ENCODE peak calls at places on chromosome 22, in four cellular contexts. One of them, this sample, is unnamed.

GRCh38 chr22:48101704-48102103 is 1339.3 kb downstream of the TBC1D22A start:
- DNase-seq in A673: no peak
- DNase-seq in adrenal gland: peak
- DNase-seq in transverse colon: no peak
- DNase-seq in this sample: no peak

GRCh38 chr22:38724926-38725571 is 19.3 kb downstream of the GTPBP1 start:
- DNase-seq in adrenal gland: no peak
- DNase-seq in transverse colon: no peak
- DNase-seq in A673: peak
- DNase-seq in this sample: no peak

GRCh38 chr22:22855617-22856308 is 31.9 kb upstream of the IGLL5 start:
- DNase-seq in transverse colon: peak
- DNase-seq in adrenal gland: no peak
- DNase-seq in A673: peak
- DNase-seq in this sample: peak

GRCh38 chr22:46579751-46580449 is 40.3 kb upstream of the GRAMD4 start:
- DNase-seq in adrenal gland: no peak
- DNase-seq in transverse colon: no peak
- DNase-seq in A673: no peak
- DNase-seq in this sample: no peak

GRCh38 chr22:46983046-46983445 is 220.6 kb downstream of the TBC1D22A start:
- DNase-seq in adrenal gland: no peak
- DNase-seq in transverse colon: no peak
- DNase-seq in A673: no peak
- DNase-seq in this sample: no peak

GRCh38 chr22:23789638-23790037 is 2.9 kb downstream of the SMARCB1 start:
- DNase-seq in transverse colon: no peak
- DNase-seq in A673: no peak
- DNase-seq in adrenal gland: no peak
- DNase-seq in this sample: no peak

GRCh38 chr22:43953988-43954771 is 1.1 kb upstream of the SAMM50 start:
- DNase-seq in adrenal gland: no peak
- DNase-seq in transverse colon: no peak
- DNase-seq in A673: no peak
- DNase-seq in this sample: no peak

GRCh38 chr22:48135641-48136040 is 1373.2 kb downstream of the TBC1D22A start:
- DNase-seq in adrenal gland: no peak
- DNase-seq in A673: peak
- DNase-seq in transverse colon: no peak
- DNase-seq in this sample: no peak

GRCh38 chr22:19448076-19448607 is 631 bp upstream of the C22orf39 start:
- DNase-seq in adrenal gland: peak
- DNase-seq in A673: peak
- DNase-seq in transverse colon: peak
- DNase-seq in this sample: peak

GRCh38 chr22:36383110-36383581 is 4.6 kb downstream of the MYH9 start:
- DNase-seq in adrenal gland: no peak
- DNase-seq in transverse colon: peak
- DNase-seq in A673: no peak
- DNase-seq in this sample: no peak

GRCh38 chr22:41380993-41381328 is 781 bp upstream of the TEF start:
- DNase-seq in transverse colon: peak
- DNase-seq in adrenal gland: peak
- DNase-seq in A673: no peak
- DNase-seq in this sample: peak

GRCh38 chr22:46594947-46595298 is 25.3 kb upstream of the GRAMD4 start:
- DNase-seq in A673: no peak
- DNase-seq in adrenal gland: no peak
- DNase-seq in transverse colon: no peak
- DNase-seq in this sample: no peak

GRCh38 chr22:22397875-22398524 is 110.5 kb downstream of the ZNF280B start:
- DNase-seq in adrenal gland: no peak
- DNase-seq in transverse colon: no peak
- DNase-seq in A673: no peak
- DNase-seq in this sample: peak

GRCh38 chr22:37121887-37122591 is 12.5 kb upstream of the TMPRSS6 start:
- DNase-seq in transverse colon: peak
- DNase-seq in A673: no peak
- DNase-seq in adrenal gland: peak
- DNase-seq in this sample: no peak

GRCh38 chr22:47296405-47297260 is 534.2 kb downstream of the TBC1D22A start:
- DNase-seq in A673: no peak
- DNase-seq in adrenal gland: peak
- DNase-seq in transverse colon: no peak
- DNase-seq in this sample: no peak

GRCh38 chr22:44096736-44097135 is 72.6 kb downstream of the PARVB start:
- DNase-seq in adrenal gland: no peak
- DNase-seq in A673: no peak
- DNase-seq in transverse colon: no peak
- DNase-seq in this sample: no peak

GRCh38 chr22:22692707-22693530 is 48.5 kb downstream of the GGTLC2 start:
- DNase-seq in transverse colon: peak
- DNase-seq in A673: peak
- DNase-seq in adrenal gland: peak
- DNase-seq in this sample: peak

GRCh38 chr22:46119729-46120419 is 30.5 kb upstream of the PPARA start:
- DNase-seq in A673: no peak
- DNase-seq in transverse colon: no peak
- DNase-seq in adrenal gland: peak
- DNase-seq in this sample: peak

GRCh38 chr22:35684270-35684700 is 33.4 kb upstream of the APOL5 start:
- DNase-seq in A673: peak
- DNase-seq in transverse colon: no peak
- DNase-seq in adrenal gland: peak
- DNase-seq in this sample: peak

GRCh38 chr22:37254206-37254866 is 10.3 kb upstream of the RAC2 start:
- DNase-seq in adrenal gland: no peak
- DNase-seq in A673: peak
- DNase-seq in transverse colon: no peak
- DNase-seq in this sample: no peak

GRCh38 chr22:46287873-46288751 is 8.6 kb upstream of the GTSE1 start:
- DNase-seq in A673: no peak
- DNase-seq in transverse colon: peak
- DNase-seq in adrenal gland: peak
- DNase-seq in this sample: no peak

GRCh38 chr22:25364736-25365241 is 145.3 kb downstream of the CRYBB2 start:
- DNase-seq in adrenal gland: no peak
- DNase-seq in transverse colon: peak
- DNase-seq in A673: no peak
- DNase-seq in this sample: no peak

GRCh38 chr22:38353142-38353629 is 36.0 kb upstream of the CSNK1E start:
- DNase-seq in A673: peak
- DNase-seq in adrenal gland: peak
- DNase-seq in transverse colon: peak
- DNase-seq in this sample: peak

GRCh38 chr22:46577361-46578249 is 40.2 kb upstream of the CELSR1 start:
- DNase-seq in transverse colon: peak
- DNase-seq in A673: no peak
- DNase-seq in adrenal gland: no peak
- DNase-seq in this sample: no peak

GRCh38 chr22:45678961-45679912 is 7.6 kb downstream of the ATXN10 start:
- DNase-seq in A673: no peak
- DNase-seq in adrenal gland: no peak
- DNase-seq in transverse colon: no peak
- DNase-seq in this sample: no peak

GRCh38 chr22:22030493-22031182 is 48.1 kb upstream of the TOP3B start:
- DNase-seq in adrenal gland: peak
- DNase-seq in transverse colon: peak
- DNase-seq in A673: no peak
- DNase-seq in this sample: peak

DNA sequence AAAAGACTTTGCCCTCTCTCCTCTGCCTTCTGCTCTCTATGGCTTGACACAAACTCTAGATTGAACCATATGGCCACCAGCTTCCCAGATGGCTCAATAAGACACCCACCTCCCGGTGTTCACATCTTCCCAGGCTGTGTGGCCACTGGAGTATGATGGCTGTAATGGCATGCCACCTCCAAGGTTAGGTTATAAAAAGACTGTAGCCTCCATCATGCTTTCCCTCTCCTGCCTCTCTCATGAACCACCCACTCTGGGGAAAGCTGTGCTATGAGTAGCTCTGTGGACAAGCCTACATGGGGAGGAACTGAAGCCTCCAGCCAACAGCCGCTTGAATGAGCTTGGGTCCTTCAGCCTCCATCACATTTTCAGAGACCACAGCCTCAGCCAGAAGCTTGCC is 479.2 kb downstream of the MIAT start:
- DNase-seq in adrenal gland: no peak
- DNase-seq in transverse colon: no peak
- DNase-seq in A673: no peak
- DNase-seq in this sample: no peak
- H3K4me3 ChIP-seq in adrenal gland: no peak
- H3K4me3 ChIP-seq in transverse colon: no peak
- H3K4me3 ChIP-seq in A673: no peak
- H3K4me3 ChIP-seq in this sample: no peak

DNA sequence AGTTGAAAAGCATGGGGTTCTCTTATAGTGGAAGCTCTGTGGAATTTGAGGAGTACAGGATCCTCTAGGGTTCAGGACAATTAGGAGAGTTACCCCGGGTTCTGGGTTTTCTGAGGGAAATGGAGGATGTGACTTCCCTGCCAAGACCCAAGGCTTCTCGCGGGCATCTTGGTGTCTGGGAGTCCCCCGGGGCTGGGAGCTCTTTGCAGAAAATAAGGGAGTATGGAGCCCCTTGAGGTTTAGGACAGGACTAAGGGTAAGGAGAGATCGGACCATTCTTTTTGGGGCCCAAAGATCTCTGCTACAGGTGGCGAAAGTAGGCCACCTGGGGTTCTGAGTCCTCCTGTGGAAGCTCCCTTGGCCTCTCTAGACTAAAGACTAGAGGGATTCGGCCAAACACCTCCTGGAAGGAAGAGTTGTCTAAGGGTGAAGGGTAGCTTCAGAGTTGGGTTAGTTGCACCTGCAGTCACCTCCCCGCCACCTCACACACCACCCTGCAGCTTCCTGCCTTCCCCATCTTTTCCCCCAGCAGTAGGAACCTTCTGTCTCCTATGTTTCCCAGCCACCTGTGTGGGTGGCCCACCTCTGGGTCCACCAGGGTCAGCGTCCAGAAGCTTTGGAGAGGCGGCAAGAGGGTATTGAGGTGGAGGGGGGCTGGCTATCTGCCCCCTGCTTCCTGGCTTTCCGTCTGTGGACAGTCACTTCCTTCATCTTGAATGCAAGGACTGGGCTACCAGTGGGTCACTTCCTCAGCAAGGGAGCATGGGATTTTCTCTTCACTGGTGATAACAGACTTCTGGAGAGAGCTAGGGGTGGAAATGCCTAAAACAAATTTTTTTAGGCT is 907 bp downstream of the LIMK2 start:
- DNase-seq in adrenal gland: no peak
- DNase-seq in A673: peak
- DNase-seq in transverse colon: no peak
- DNase-seq in this sample: no peak
- H3K4me3 ChIP-seq in adrenal gland: peak
- H3K4me3 ChIP-seq in A673: peak
- H3K4me3 ChIP-seq in transverse colon: peak
- H3K4me3 ChIP-seq in this sample: peak

DNA sequence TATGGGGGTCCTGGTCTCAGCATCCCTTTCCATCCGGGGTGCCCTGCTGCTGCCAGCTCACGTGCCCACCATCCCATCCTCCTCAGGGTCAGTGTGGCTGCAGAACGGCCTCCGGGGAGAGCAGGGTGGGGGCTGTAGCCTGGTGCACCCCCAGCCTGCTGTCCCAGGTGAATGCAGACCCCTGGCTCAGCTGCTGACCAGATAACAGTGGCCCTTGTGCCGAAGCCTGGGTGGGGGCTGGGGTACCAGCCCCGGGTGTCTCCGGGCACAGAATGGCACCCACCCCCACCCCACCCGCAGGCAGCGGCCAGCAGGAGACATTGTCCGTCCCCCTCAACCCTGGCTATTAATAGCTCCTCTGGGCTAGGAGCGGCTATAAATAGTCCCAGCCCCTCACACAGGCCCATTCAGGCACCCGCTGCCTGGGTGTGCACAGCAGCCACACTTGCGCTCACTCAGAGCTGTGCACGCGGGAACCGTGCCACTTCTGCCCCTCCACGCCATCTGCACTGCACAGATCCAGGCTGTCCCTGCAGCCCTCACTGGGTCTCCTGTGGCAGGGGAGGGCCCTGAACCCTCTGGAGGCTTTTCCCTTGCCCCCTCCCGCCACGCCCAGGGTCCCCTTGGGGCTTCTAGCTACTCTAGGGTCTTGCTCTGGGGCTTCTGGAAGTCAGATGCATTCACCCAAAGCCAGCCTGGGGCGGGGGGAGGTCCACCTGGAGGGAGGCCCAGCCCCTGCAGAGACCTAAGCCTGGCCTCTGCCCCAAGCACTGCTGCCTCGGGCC is 18.7 kb downstream of the CRELD2 start:
- DNase-seq in A673: no peak
- DNase-seq in transverse colon: no peak
- DNase-seq in adrenal gland: no peak
- DNase-seq in this sample: peak
- H3K4me3 ChIP-seq in A673: no peak
- H3K4me3 ChIP-seq in transverse colon: no peak
- H3K4me3 ChIP-seq in adrenal gland: no peak
- H3K4me3 ChIP-seq in this sample: peak

GRCh38 chr22:29204617-29205183 is 996 bp upstream of the EMID1 start:
- DNase-seq in adrenal gland: no peak
- DNase-seq in A673: no peak
- DNase-seq in transverse colon: no peak
- DNase-seq in this sample: no peak

GRCh38 chr22:29207231-29207550 is 1.5 kb downstream of the EMID1 start:
- DNase-seq in A673: no peak
- DNase-seq in transverse colon: no peak
- DNase-seq in adrenal gland: no peak
- DNase-seq in this sample: no peak

GRCh38 chr22:29206372-29207230 is 905 bp downstream of the EMID1 start:
- DNase-seq in adrenal gland: no peak
- DNase-seq in A673: no peak
- DNase-seq in transverse colon: no peak
- DNase-seq in this sample: no peak

GRCh38 chr22:29205260-29205597 is 467 bp upstream of the EMID1 start:
- DNase-seq in adrenal gland: no peak
- DNase-seq in A673: no peak
- DNase-seq in transverse colon: no peak
- DNase-seq in this sample: no peak

GRCh38 chr22:29205598-29206371 is at the start of gene EMID1:
- DNase-seq in transverse colon: peak
- DNase-seq in adrenal gland: peak
- DNase-seq in A673: peak
- DNase-seq in this sample: peak
- H3K4me3 ChIP-seq in transverse colon: peak
- H3K4me3 ChIP-seq in adrenal gland: peak
- H3K4me3 ChIP-seq in A673: peak
- H3K4me3 ChIP-seq in this sample: peak

DNA sequence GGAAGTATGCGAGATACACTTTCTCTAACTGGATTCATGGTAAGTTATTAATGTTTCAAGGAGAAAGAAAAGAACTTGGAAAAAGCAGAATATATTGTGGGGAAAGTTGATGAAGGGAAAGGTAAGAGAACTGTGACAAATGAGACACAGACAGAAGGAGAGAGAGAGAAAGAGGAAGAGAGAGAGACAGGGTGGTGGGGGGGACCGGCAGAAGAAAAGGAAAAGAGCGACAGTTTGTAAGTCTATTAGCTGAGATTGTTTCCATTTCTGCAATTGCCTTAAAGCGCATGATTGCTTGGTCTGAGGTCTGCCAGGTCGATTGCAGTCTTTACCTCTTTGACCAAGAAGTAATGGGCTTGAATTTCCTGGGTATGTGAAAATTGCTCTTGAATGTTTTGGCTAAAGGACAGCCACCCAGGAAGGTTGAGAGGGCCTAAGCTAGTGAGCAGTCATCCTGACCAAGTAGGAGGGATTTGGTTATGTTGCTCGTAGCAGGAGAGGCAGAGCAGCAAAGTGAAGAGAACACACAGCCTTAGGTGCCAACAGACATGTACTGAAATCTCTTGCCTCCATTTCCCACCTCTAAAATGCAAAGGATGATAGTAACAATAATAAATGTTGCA is 23.6 kb upstream of the TMA7B start:
- DNase-seq in adrenal gland: no peak
- DNase-seq in A673: no peak
- DNase-seq in transverse colon: no peak
- DNase-seq in this sample: no peak
- H3K4me3 ChIP-seq in adrenal gland: no peak
- H3K4me3 ChIP-seq in A673: no peak
- H3K4me3 ChIP-seq in transverse colon: no peak
- H3K4me3 ChIP-seq in this sample: no peak